ENCODE peak calls at places on chromosomes 1 and 21, in five cellular contexts. C is AG04450, X is progenitor cell of endocrine pancreas, J is heart left ventricle, R is AML-193. N is an unnamed sample.

GRCh38 chr21:35423694-35424093 is 374.6 kb upstream of the RUNX1 start:
- DNase-seq in C (no peak), X (no peak), J (no peak), R (no peak), N (no peak)

GRCh38 chr1:212561501-212561931 is 47.0 kb upstream of the ATF3 start:
- DNase-seq in C (no peak), X (no peak), J (peak), R (no peak), N (no peak)

GRCh38 chr1:154574715-154575114 is 7.1 kb downstream of the CHRNB2 start:
- DNase-seq in C (no peak), X (no peak), J (no peak), R (no peak), N (no peak)

GRCh38 chr1:66336641-66336991 is 197.3 kb upstream of the SGIP1 start:
- DNase-seq in C (no peak), X (no peak), J (no peak), R (no peak), N (no peak)

GRCh38 chr21:26140185-26140584 is 30.4 kb downstream of the APP start:
- DNase-seq in C (peak), X (no peak), J (peak), R (no peak), N (peak)

GRCh38 chr1:24850353-24850905 is 79.6 kb downstream of the RUNX3 start:
- DNase-seq in C (no peak), X (no peak), J (no peak), R (no peak), N (peak)

GRCh38 chr1:17195731-17196130 is 9.2 kb upstream of the PADI1 start:
- DNase-seq in C (no peak), X (no peak), J (no peak), R (no peak), N (peak)

GRCh38 chr21:16570196-16570595 is 840.4 kb downstream of the USP25 start:
- DNase-seq in C (no peak), X (no peak), J (no peak), R (no peak), N (no peak)

GRCh38 chr1:227883641-227884301 is 64.0 kb downstream of the WNT9A start:
- DNase-seq in C (no peak), X (peak), J (no peak), R (no peak), N (peak)

GRCh38 chr1:228373004-228373680 is 33.5 kb downstream of the TRIM11 start:
- DNase-seq in C (no peak), X (no peak), J (no peak), R (no peak), N (no peak)

GRCh38 chr1:198927129-198927528 is 288.3 kb downstream of the PTPRC start:
- DNase-seq in C (no peak), X (no peak), J (no peak), R (no peak), N (no peak)

GRCh38 chr1:197620660-197621273 is 154.5 kb downstream of the DENND1B start:
- DNase-seq in C (no peak), X (no peak), J (no peak), R (no peak), N (no peak)

GRCh38 chr1:248811514-248812490 is 13.9 kb downstream of the SH3BP5L start:
- DNase-seq in C (no peak), X (no peak), J (no peak), R (no peak), N (peak)

GRCh38 chr1:207933205-207933800 is 22.4 kb upstream of the CD34 start:
- DNase-seq in C (no peak), X (no peak), J (no peak), R (no peak), N (no peak)

GRCh38 chr1:66244429-66244828 is 289.5 kb upstream of the SGIP1 start:
- DNase-seq in C (no peak), X (no peak), J (no peak), R (no peak), N (no peak)

GRCh38 chr1:203507227-203507626 is 13.3 kb downstream of the OPTC start:
- DNase-seq in C (no peak), X (no peak), J (peak), R (no peak), N (no peak)

GRCh38 chr1:23809751-23810171 is 9.2 kb upstream of the GALE start:
- DNase-seq in C (no peak), X (no peak), J (peak), R (peak), N (peak)

GRCh38 chr1:169044296-169044695 is 62.2 kb upstream of the ATP1B1 start:
- DNase-seq in C (no peak), X (no peak), J (no peak), R (peak), N (no peak)

GRCh38 chr21:44849616-44850130 is 23.8 kb downstream of the PTTG1IP start:
- DNase-seq in C (no peak), X (no peak), J (no peak), R (no peak), N (no peak)

GRCh38 chr1:231924183-231924582 is 297.6 kb downstream of the DISC1 start:
- DNase-seq in C (no peak), X (no peak), J (no peak), R (no peak), N (no peak)

GRCh38 chr1:155078496-155079209 is at the start of gene EFNA3:
- DNase-seq in C (no peak), X (no peak), J (peak), R (no peak), N (no peak)

GRCh38 chr1:43969416-43969745 is 429 bp upstream of the DPH2 start:
- DNase-seq in C (no peak), X (no peak), J (no peak), R (no peak), N (no peak)

GRCh38 chr1:172824199-172824598 is 165.3 kb downstream of the FASLG start:
- DNase-seq in C (no peak), X (no peak), J (no peak), R (peak), N (no peak)

GRCh38 chr1:204419064-204419403 is 7.4 kb upstream of the PPP1R15B start:
- DNase-seq in C (no peak), X (no peak), J (no peak), R (no peak), N (no peak)

GRCh38 chr1:204647114-204647804 is 38.3 kb downstream of the LRRN2 start:
- DNase-seq in C (peak), X (no peak), J (no peak), R (peak), N (no peak)

GRCh38 chr1:165595561-165595960 is 35.5 kb upstream of the MGST3 start:
- DNase-seq in C (no peak), X (no peak), J (no peak), R (no peak), N (no peak)

GRCh38 chr1:51957618-51958017 is 32.9 kb downstream of the RAB3B start:
- DNase-seq in C (no peak), X (no peak), J (no peak), R (no peak), N (no peak)

GRCh38 chr21:45302082-45303061 is 14.7 kb upstream of the POFUT2 start:
- DNase-seq in C (no peak), X (no peak), J (peak), R (no peak), N (peak)

GRCh38 chr1:109483658-109484518 is at the start of gene ATXN7L2:
- DNase-seq in C (peak), X (peak), J (peak), R (peak), N (peak)

GRCh38 chr21:45353200-45353599 is 51.8 kb upstream of the COL18A1 start:
- DNase-seq in C (no peak), X (no peak), J (no peak), R (no peak), N (no peak)